ENCODE peak calls at places on chromosomes 6 and 20, in six cellular contexts. A is pancreas, X is heart left ventricle, M is hepatocyte, E is foreskin fibroblast, C is epithelial cell of esophagus. G is an unnamed sample.

GRCh38 chr20:32560989-32561830 is 23.9 kb downstream of the NOL4L start:
- DNase-seq in A (no peak), X (no peak), M (peak; percentile 62), E (peak; percentile 41), C (no peak), G (no peak)

GRCh38 chr6:116511424-116512131 is at the start of gene CALHM5:
- DNase-seq in A (no peak), X (peak; percentile 69), M (peak; percentile 68), E (peak; percentile 93), C (peak; percentile 85), G (peak; percentile 62)

GRCh38 chr6:97133071-97133470 is 149.9 kb downstream of the MMS22L start:
- DNase-seq in A (peak; percentile 47), X (no peak), M (no peak), E (no peak), C (peak; percentile 22), G (no peak)

GRCh38 chr20:24364464-24364863 is 105.0 kb upstream of the SYNDIG1 start:
- DNase-seq in A (no peak), X (no peak), M (no peak), E (no peak), C (no peak), G (no peak)

GRCh38 chr6:20538131-20538662 is 3.9 kb downstream of the CDKAL1 start:
- DNase-seq in A (no peak), X (no peak), M (no peak), E (no peak), C (no peak), G (no peak)

GRCh38 chr6:109009761-109010612 is 84.7 kb downstream of the SESN1 start:
- DNase-seq in A (no peak), X (no peak), M (no peak), E (no peak), C (no peak), G (no peak)

GRCh38 chr6:43013020-43013842 is 515 bp downstream of the MEA1 start:
- DNase-seq in A (no peak), X (no peak), M (no peak), E (peak; percentile 65), C (no peak), G (no peak)

GRCh38 chr20:4512891-4513550 is 208.7 kb upstream of the PRND start:
- DNase-seq in A (no peak), X (no peak), M (peak; percentile 37), E (peak; percentile 95), C (peak; percentile 92), G (peak; percentile 91)

GRCh38 chr6:64815718-64816117 is 891.3 kb downstream of the EYS start:
- DNase-seq in A (no peak), X (no peak), M (peak; percentile 10), E (no peak), C (no peak), G (no peak)

GRCh38 chr6:157224178-157224956 is 99.0 kb downstream of the TMEM242 start:
- DNase-seq in A (no peak), X (no peak), M (no peak), E (no peak), C (no peak), G (no peak)

GRCh38 chr6:169700296-169700695 is 1.5 kb downstream of the WDR27 start:
- DNase-seq in A (no peak), X (no peak), M (peak; percentile 53), E (peak; percentile 68), C (no peak), G (no peak)

GRCh38 chr6:15349379-15349778 is 103.5 kb downstream of the JARID2 start:
- DNase-seq in A (no peak), X (no peak), M (no peak), E (peak; percentile 47), C (no peak), G (no peak)

GRCh38 chr20:46545077-46545826 is 5.2 kb downstream of the OCSTAMP start:
- DNase-seq in A (no peak), X (no peak), M (no peak), E (peak; percentile 40), C (peak; percentile 27), G (no peak)

GRCh38 chr20:15487030-15487429 is 1086.2 kb downstream of the KIF16B start:
- DNase-seq in A (no peak), X (no peak), M (no peak), E (peak; percentile 11), C (no peak), G (no peak)

GRCh38 chr20:48822879-48823385 is 4.9 kb downstream of the PREX1 start:
- DNase-seq in A (no peak), X (no peak), M (no peak), E (no peak), C (no peak), G (no peak)

GRCh38 chr6:21918666-21919065 is 325.1 kb downstream of the SOX4 start:
- DNase-seq in A (no peak), X (no peak), M (no peak), E (no peak), C (peak; percentile 53), G (no peak)

GRCh38 chr6:31837612-31838553 is 10.3 kb downstream of the HSPA1B start:
- DNase-seq in A (no peak), X (no peak), M (no peak), E (no peak), C (no peak), G (no peak)

GRCh38 chr6:134589512-134589911 is 271.6 kb upstream of the SGK1 start:
- DNase-seq in A (no peak), X (no peak), M (peak; percentile 42), E (peak; percentile 98), C (peak; percentile 98), G (peak; percentile 82)

GRCh38 chr20:38132910-38133501 is 32.1 kb downstream of the TGM2 start:
- DNase-seq in A (peak; percentile 10), X (peak; percentile 23), M (no peak), E (no peak), C (no peak), G (no peak)

GRCh38 chr6:130961148-130961547 is 101.9 kb downstream of the EPB41L2 start:
- DNase-seq in A (no peak), X (no peak), M (no peak), E (no peak), C (no peak), G (peak; percentile 36)

GRCh38 chr6:149093643-149094042 is 223.9 kb upstream of the TAB2 start:
- DNase-seq in A (no peak), X (no peak), M (no peak), E (peak; percentile 65), C (no peak), G (peak; percentile 76)

GRCh38 chr6:88547768-88548167 is 381.6 kb upstream of the CNR1 start:
- DNase-seq in A (no peak), X (no peak), M (no peak), E (no peak), C (peak; percentile 7), G (no peak)

GRCh38 chr6:164286021-164286420 is 871.5 kb downstream of the QKI start:
- DNase-seq in A (no peak), X (no peak), M (no peak), E (no peak), C (no peak), G (peak; percentile 32)

GRCh38 chr20:36017034-36017951 is 48.9 kb downstream of the CNBD2 start:
- DNase-seq in A (no peak), X (no peak), M (peak; percentile 28), E (peak; percentile 83), C (no peak), G (peak; percentile 68)

GRCh38 chr6:2565499-2565898 is 185.2 kb downstream of the MYLK4 start:
- DNase-seq in A (no peak), X (no peak), M (no peak), E (no peak), C (no peak), G (no peak)

GRCh38 chr6:51303313-51303712 is 484.6 kb downstream of the TFAP2B start:
- DNase-seq in A (no peak), X (no peak), M (no peak), E (no peak), C (no peak), G (no peak)

GRCh38 chr6:133707456-133707855 is 181.5 kb upstream of the TCF21 start:
- DNase-seq in A (no peak), X (no peak), M (no peak), E (peak; percentile 87), C (peak; percentile 59), G (peak; percentile 94)

GRCh38 chr20:45342863-45343444 is 5.3 kb downstream of the SDC4 start:
- DNase-seq in A (no peak), X (no peak), M (no peak), E (no peak), C (no peak), G (no peak)
- H3K4me3 ChIP-seq in A (no peak overlapping the region), X (no peak overlapping the region), M (peak overlapping the region; percentile 4), E (peak overlapping the region; percentile 96), C (peak overlapping the region; percentile 63), G (peak overlapping the region; percentile 22)

GRCh38 chr20:13822459-13822858 is 37.6 kb downstream of the NDUFAF5 start:
- DNase-seq in A (no peak), X (no peak), M (no peak), E (no peak), C (no peak), G (no peak)
- TF ChIP-seq CTCF in A (no peak), X (no peak), M (no peak), E (no peak), C (no peak), G (no peak)

GRCh38 chr20:63734111-63734945 is 2.1 kb upstream of the LIME1 start:
- DNase-seq in A (no peak), X (no peak), M (no peak), E (no peak), C (no peak), G (no peak)

GRCh38 chr20:63736893-63737689 is 627 bp downstream of the LIME1 start:
- DNase-seq in A (peak; percentile 64), X (no peak), M (peak; percentile 37), E (no peak), C (peak; percentile 28), G (no peak)

GRCh38 chr20:63737690-63737939 is 1.2 kb downstream of the LIME1 start:
- DNase-seq in A (peak; percentile 67), X (no peak), M (no peak), E (no peak), C (no peak), G (no peak)

GRCh38 chr20:63734946-63735858 is 1.3 kb upstream of the LIME1 start:
- DNase-seq in A (peak; percentile 55), X (no peak), M (no peak), E (no peak), C (no peak), G (no peak)

DNA sequence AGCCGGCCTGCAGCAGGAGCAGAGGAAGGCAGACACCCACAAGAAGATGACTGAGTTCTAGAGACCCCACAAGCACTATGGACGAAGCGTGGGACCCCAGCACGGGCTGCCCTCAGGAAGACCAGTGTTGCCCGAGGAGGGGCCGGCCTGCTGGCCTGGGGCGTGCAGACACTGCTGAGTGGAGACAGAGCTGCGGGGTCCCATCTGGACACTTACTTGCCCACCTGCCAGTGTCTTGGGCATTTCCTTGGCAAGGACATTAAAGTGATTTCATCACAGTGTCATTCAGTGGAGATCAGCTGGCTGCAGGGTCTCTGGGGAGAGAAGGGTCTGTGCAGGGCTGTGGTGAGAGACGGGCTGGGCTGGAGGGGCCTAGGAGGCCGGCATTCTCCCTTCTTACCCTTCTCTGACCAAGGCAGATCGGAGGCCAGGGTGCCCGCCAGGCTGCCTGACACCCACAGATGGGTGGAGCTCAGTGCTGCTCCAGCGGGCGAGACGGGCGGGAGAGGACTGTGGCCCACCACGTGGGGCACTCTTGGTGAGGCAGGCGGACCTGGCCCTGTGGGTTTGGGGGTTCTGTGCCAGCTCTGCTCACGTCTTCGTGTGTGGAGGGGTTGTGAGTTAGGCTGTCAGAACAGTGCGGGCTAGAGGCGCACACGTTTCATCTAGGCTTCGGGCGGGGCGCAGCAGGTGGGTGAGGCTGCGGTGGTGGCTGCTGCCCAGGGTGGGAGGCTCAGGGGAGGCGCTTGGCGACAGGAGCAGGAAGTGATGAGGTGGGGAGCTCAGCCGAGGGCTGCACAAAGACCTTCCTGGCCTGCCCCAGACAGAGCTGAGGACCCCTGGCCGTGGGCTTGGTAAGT is at the start of gene LIME1:
- DNase-seq in A (peak; percentile 62), X (no peak), M (peak; percentile 14), E (no peak), C (no peak), G (no peak)
- H3K4me3 ChIP-seq in A (no peak within 1 kb of the TSS), X (peak within 1 kb of the TSS; percentile 63), M (no peak within 1 kb of the TSS), E (no peak within 1 kb of the TSS), C (no peak within 1 kb of the TSS), G (no peak within 1 kb of the TSS)

GRCh38 chr6:159045826-159046225 is 1.0 kb upstream of the TAGAP start:
- DNase-seq in A (no peak), X (no peak), M (no peak), E (no peak), C (no peak), G (no peak)
- TF ChIP-seq CTCF in A (no peak), X (no peak), M (no peak), E (no peak), C (no peak), G (no peak)